ENCODE peak calls at places on chromosomes 6 and 20, in seven cellular contexts. X, I, K, N, U, R and B are unnamed samples.

GRCh38 chr20:47303736-47304135 is 52.8 kb downstream of the ZMYND8 start:
- DNase-seq in U (no peak), R (no peak), K (no peak), N (no peak), X (no peak), I (no peak), B (no peak)

GRCh38 chr6:85747654-85748053 is 105.0 kb upstream of the SYNCRIP start:
- DNase-seq in U (no peak), X (no peak), I (peak), N (no peak), R (no peak), K (no peak), B (no peak)

GRCh38 chr6:152595507-152595906 is 41.7 kb downstream of the SYNE1 start:
- DNase-seq in X (no peak), U (no peak), N (no peak), K (no peak), R (no peak), I (no peak), B (peak)

GRCh38 chr6:1477432-1478090 is 88.2 kb downstream of the FOXF2 start:
- DNase-seq in I (no peak), X (no peak), K (no peak), U (no peak), R (no peak), N (no peak), B (peak)

GRCh38 chr20:51044796-51045195 is 21.9 kb upstream of the KCNG1 start:
- DNase-seq in N (no peak), K (no peak), I (no peak), R (no peak), X (no peak), U (no peak), B (no peak)

GRCh38 chr6:140003217-140003616 is 628.8 kb upstream of the CITED2 start:
- DNase-seq in X (no peak), N (no peak), U (no peak), K (no peak), I (no peak), R (no peak), B (no peak)

GRCh38 chr6:5997420-5998093 is 9.2 kb downstream of the NRN1 start:
- DNase-seq in X (peak), K (peak), I (no peak), R (no peak), N (no peak), U (peak), B (no peak)

GRCh38 chr6:1087112-1087843 is 224.6 kb upstream of the FOXQ1 start:
- DNase-seq in I (no peak), K (no peak), R (no peak), U (peak), X (no peak), N (no peak), B (no peak)

GRCh38 chr20:31824554-31825313 is 5.6 kb downstream of the MYLK2 start:
- DNase-seq in R (no peak), X (no peak), I (no peak), U (peak), K (no peak), N (no peak), B (no peak)

GRCh38 chr6:122432816-122433215 is 33.4 kb downstream of the HSF2 start:
- DNase-seq in K (peak), N (no peak), I (no peak), U (no peak), R (no peak), X (no peak), B (no peak)

GRCh38 chr6:44309092-44309491 is 4.1 kb downstream of the AARS2 start:
- DNase-seq in N (no peak), K (no peak), X (no peak), R (no peak), I (peak), U (no peak), B (no peak)

GRCh38 chr6:158374020-158374419 is 61.8 kb downstream of the TULP4 start:
- DNase-seq in N (no peak), U (no peak), K (no peak), I (no peak), R (no peak), X (no peak), B (no peak)

GRCh38 chr6:15500078-15500740 is 162.6 kb downstream of the DTNBP1 start:
- DNase-seq in U (no peak), X (no peak), K (no peak), N (no peak), I (no peak), R (no peak), B (no peak)